ENCODE peak calls at places on chromosomes 11 and 22, in ten cellular contexts. P is lower leg skin, I is colonic mucosa, Q is astrocyte of the spinal cord, G is fibroblast of villous mesenchyme, L is psoas muscle, W is spleen, U is gastrocnemius medialis, D is AG04450, A is body of pancreas. F is an unnamed sample.

GRCh38 chr11:130609121-130610035 is 160.9 kb downstream of the ADAMTS15 start:
- DNase-seq in P (peak), I (peak), Q (no peak), G (peak), L (peak), W (no peak), U (peak), D (no peak), A (peak), F (peak)

GRCh38 chr11:94926698-94927237 is 46.6 kb downstream of the CWC15 start:
- DNase-seq in P (peak), I (peak), Q (peak), G (peak), L (peak), W (no peak), U (peak), D (peak), A (peak), F (peak)

GRCh38 chr22:43446881-43447280 is 35.1 kb downstream of the MPPED1 start:
- DNase-seq in P (no peak), I (no peak), Q (no peak), G (no peak), L (no peak), W (peak), U (no peak), D (no peak), A (no peak), F (no peak)

GRCh38 chr11:78338138-78338537 is 79.5 kb downstream of the GAB2 start:
- DNase-seq in P (no peak), I (no peak), Q (no peak), G (no peak), L (no peak), W (no peak), U (no peak), D (no peak), A (no peak), F (no peak)

GRCh38 chr22:23793326-23793725 is 6.6 kb downstream of the SMARCB1 start:
- DNase-seq in P (no peak), I (no peak), Q (no peak), G (no peak), L (no peak), W (peak), U (no peak), D (no peak), A (no peak), F (no peak)

GRCh38 chr22:37054600-37055365 is 3.2 kb downstream of the KCTD17 start:
- DNase-seq in P (no peak), I (no peak), Q (no peak), G (no peak), L (no peak), W (no peak), U (no peak), D (no peak), A (no peak), F (no peak)

GRCh38 chr11:100080821-100081220 is 606.3 kb upstream of the ARHGAP42 start:
- DNase-seq in P (no peak), I (no peak), Q (no peak), G (no peak), L (no peak), W (no peak), U (no peak), D (no peak), A (no peak), F (no peak)

GRCh38 chr11:63476618-63477017 is 14.3 kb downstream of the PLAAT5 start:
- DNase-seq in P (no peak), I (no peak), Q (no peak), G (no peak), L (no peak), W (no peak), U (no peak), D (no peak), A (no peak), F (no peak)

GRCh38 chr11:8707541-8708270 is 25.1 kb downstream of the RPL27A start:
- DNase-seq in P (no peak), I (no peak), Q (peak), G (no peak), L (peak), W (no peak), U (peak), D (no peak), A (peak), F (no peak)

GRCh38 chr11:114384487-114384886 is 15.8 kb downstream of the C11orf71 start:
- DNase-seq in P (no peak), I (no peak), Q (no peak), G (no peak), L (no peak), W (no peak), U (no peak), D (no peak), A (no peak), F (no peak)

GRCh38 chr22:35839811-35840739 is 122.4 kb downstream of the APOL5 start:
- DNase-seq in P (peak), I (peak), Q (peak), G (peak), L (peak), W (peak), U (peak), D (peak), A (peak), F (peak)

GRCh38 chr11:90288207-90288821 is 65.5 kb upstream of the CHORDC1 start:
- DNase-seq in P (no peak), I (no peak), Q (peak), G (peak), L (no peak), W (no peak), U (no peak), D (no peak), A (no peak), F (peak)

GRCh38 chr11:119685073-119685746 is 43.8 kb downstream of the NECTIN1 start:
- DNase-seq in P (no peak), I (no peak), Q (no peak), G (no peak), L (no peak), W (no peak), U (no peak), D (no peak), A (no peak), F (no peak)

GRCh38 chr11:73293356-73293936 is 14.6 kb upstream of the ARHGEF17 start:
- DNase-seq in P (no peak), I (no peak), Q (no peak), G (no peak), L (no peak), W (peak), U (no peak), D (no peak), A (no peak), F (no peak)

GRCh38 chr11:77819921-77820564 is 479 bp downstream of the RSF1 start:
- DNase-seq in P (peak), I (peak), Q (peak), G (peak), L (peak), W (no peak), U (peak), D (no peak), A (peak), F (peak)

GRCh38 chr11:47507016-47507631 is 45.8 kb downstream of the CELF1 start:
- DNase-seq in P (no peak), I (no peak), Q (no peak), G (peak), L (no peak), W (no peak), U (no peak), D (no peak), A (no peak), F (no peak)
- H3K4me3 ChIP-seq in P (no peak), I (no peak), Q (no peak), G (no peak), L (no peak), W (no peak), U (no peak), D (no peak), A (no peak), F (no peak)

DNA sequence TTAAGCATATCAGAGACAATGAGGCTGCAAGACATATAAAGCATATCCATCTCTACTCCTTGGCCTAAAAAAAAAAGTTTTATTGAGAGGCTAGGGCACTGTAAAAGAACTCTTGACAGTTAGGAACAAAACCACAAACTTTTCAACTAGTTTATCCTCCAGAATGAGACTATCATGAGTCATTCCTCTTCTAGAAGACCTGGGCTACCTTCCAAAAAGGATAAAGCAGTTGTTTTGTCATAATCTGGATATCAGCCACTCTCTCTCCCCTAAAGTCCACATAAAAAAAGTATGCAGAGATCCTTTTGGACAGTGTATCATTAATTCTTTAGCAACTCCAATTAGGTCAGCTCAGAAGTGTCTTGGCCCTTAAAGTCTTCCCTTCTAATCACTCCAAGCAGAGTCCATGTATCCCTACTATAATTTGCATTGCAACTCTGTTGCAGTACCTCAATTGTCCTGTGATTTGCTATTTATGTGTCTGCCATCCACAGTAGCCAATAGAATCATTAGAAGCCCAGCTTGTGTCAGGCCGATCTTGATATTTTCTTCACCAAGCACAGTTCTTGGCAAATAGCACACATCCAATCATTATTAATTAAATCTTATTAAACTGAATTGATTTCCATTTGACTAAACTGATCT is 10.4 kb downstream of the OR51T1 start:
- DNase-seq in P (no peak), I (no peak), Q (peak), G (peak), L (no peak), W (no peak), U (no peak), D (peak), A (no peak), F (peak)
- TF ChIP-seq CTCF in P (no peak), I (no peak), Q (peak), G (peak), L (no peak), W (no peak), U (no peak), D (peak), A (no peak), F (peak)

GRCh38 chr11:64608260-64608538 is 17.2 kb downstream of the SLC22A12 start:
- DNase-seq in P (no peak), I (no peak), Q (no peak), G (no peak), L (no peak), W (no peak), U (no peak), D (no peak), A (no peak), F (no peak)

GRCh38 chr11:64606796-64607380 is 15.9 kb downstream of the SLC22A12 start:
- DNase-seq in P (no peak), I (no peak), Q (no peak), G (no peak), L (no peak), W (no peak), U (no peak), D (no peak), A (no peak), F (no peak)

GRCh38 chr11:64608636-64609035 is 17.6 kb downstream of the SLC22A12 start:
- DNase-seq in P (no peak), I (no peak), Q (no peak), G (no peak), L (no peak), W (no peak), U (no peak), D (no peak), A (no peak), F (no peak)

GRCh38 chr11:64605656-64606585 is 14.9 kb downstream of the SLC22A12 start:
- DNase-seq in P (no peak), I (no peak), Q (no peak), G (no peak), L (no peak), W (no peak), U (no peak), D (no peak), A (no peak), F (no peak)

DNA sequence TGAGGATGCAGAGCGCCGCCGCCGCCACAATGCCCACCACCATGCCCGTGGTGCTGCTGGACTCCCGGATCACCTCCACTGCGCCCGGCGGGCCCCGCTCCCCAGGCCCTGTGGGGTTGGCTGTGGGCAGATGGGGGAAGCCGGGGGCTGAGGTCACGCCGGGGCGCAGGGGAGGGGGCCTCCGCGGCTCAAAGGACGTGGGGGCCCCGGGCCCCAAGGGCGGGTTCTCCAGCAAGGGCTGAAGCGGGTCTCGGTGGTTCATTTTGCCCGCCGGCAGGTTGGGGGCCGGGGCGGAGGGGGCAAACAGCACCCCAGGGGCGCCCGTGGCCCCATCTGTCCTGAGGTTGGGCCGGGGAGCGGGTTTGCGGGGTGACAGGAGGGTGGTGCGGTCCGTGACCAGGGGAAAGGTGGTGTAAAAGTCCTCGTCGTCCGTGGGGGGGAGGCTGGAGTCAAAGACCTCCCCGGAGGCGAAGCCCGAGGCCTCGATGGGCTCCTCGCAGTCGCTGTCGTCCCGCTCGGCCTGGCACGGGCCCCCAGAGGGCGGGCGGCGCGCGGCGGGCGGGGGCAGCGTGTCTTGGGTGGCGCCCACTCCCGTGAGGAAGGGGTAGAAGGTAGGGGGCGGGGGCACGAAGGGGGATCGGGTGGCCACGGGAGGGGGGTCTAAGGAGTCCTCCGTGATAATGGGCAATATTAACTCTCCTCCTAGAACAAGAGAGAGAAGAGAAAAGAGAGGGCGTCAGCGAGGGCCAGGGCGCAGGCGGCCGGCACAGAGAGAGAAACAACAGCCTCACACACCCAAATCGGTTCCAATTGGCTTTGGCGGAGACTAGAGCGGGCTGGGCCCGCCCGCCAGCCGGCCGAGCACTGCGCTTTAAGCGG is 16.6 kb downstream of the SLC22A12 start:
- DNase-seq in P (no peak), I (peak), Q (peak), G (peak), L (no peak), W (no peak), U (no peak), D (no peak), A (no peak), F (peak)
- H3K4me3 ChIP-seq in P (no peak), I (no peak), Q (no peak), G (no peak), L (peak), W (no peak), U (no peak), D (no peak), A (no peak), F (peak)

GRCh38 chr11:40391679-40392078 is 1067.8 kb downstream of the LRRC4C start:
- DNase-seq in P (no peak), I (no peak), Q (no peak), G (no peak), L (no peak), W (no peak), U (no peak), D (no peak), A (no peak), F (no peak)

GRCh38 chr11:40397141-40397540 is 1062.3 kb downstream of the LRRC4C start:
- DNase-seq in P (no peak), I (no peak), Q (no peak), G (no peak), L (no peak), W (no peak), U (no peak), D (no peak), A (no peak), F (no peak)

GRCh38 chr11:40388097-40388818 is 1071.2 kb downstream of the LRRC4C start:
- DNase-seq in P (no peak), I (no peak), Q (peak), G (no peak), L (no peak), W (no peak), U (no peak), D (no peak), A (no peak), F (no peak)

GRCh38 chr11:40393511-40393910 is 1065.9 kb downstream of the LRRC4C start:
- DNase-seq in P (no peak), I (no peak), Q (no peak), G (no peak), L (no peak), W (no peak), U (no peak), D (no peak), A (no peak), F (no peak)
- TF ChIP-seq CTCF in P (no peak), I (no peak), Q (no peak), G (no peak), L (no peak), W (no peak), U (no peak), D (no peak), A (no peak), F (no peak)

DNA sequence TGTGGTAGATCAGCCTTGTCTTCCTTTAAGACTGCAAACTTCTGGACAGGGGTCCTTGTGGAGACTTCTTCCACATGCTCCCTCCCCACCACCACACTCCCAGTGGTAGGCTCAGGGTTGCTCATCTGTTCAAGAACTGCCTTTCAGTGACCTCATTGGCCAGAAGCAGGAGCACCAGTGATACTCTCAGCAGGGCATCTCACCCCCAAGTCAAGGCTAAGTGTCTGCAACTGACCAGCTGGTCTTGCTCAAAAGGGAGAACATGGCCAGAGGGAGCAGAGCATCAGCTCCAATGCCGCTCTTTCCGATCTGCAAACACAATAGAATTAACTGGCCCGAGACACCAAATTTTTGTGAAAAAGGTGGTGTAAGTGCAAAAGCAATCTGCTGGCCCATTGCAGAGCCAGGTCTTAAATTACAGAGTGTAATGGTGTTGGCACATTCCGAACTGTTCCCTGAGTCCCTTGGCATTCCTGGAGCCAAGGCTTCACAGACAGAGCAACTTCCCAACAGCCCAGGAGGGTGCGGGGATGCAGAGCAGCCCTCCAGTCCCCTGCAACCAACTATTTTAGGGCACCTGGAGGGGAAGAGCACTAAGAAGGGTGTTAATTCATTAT is 97.0 kb downstream of the PKNOX2 start:
- DNase-seq in P (no peak), I (no peak), Q (no peak), G (no peak), L (no peak), W (no peak), U (no peak), D (no peak), A (no peak), F (peak)
- H3K4me3 ChIP-seq in P (no peak), I (no peak), Q (no peak), G (no peak), L (no peak), W (no peak), U (no peak), D (no peak), A (no peak), F (no peak)

GRCh38 chr22:42275970-42276369 is 5.5 kb upstream of the TCF20 start:
- DNase-seq in P (peak), I (no peak), Q (no peak), G (no peak), L (no peak), W (no peak), U (no peak), D (no peak), A (no peak), F (peak)

GRCh38 chr22:42280140-42280539 is 9.7 kb upstream of the TCF20 start:
- DNase-seq in P (no peak), I (no peak), Q (no peak), G (no peak), L (no peak), W (peak), U (no peak), D (no peak), A (no peak), F (no peak)

GRCh38 chr22:42277232-42277753 is 6.8 kb upstream of the TCF20 start:
- DNase-seq in P (peak), I (no peak), Q (no peak), G (no peak), L (no peak), W (peak), U (no peak), D (no peak), A (no peak), F (no peak)

GRCh38 chr22:42279425-42280020 is 9.1 kb upstream of the TCF20 start:
- DNase-seq in P (no peak), I (no peak), Q (no peak), G (no peak), L (no peak), W (peak), U (no peak), D (no peak), A (no peak), F (no peak)

DNA sequence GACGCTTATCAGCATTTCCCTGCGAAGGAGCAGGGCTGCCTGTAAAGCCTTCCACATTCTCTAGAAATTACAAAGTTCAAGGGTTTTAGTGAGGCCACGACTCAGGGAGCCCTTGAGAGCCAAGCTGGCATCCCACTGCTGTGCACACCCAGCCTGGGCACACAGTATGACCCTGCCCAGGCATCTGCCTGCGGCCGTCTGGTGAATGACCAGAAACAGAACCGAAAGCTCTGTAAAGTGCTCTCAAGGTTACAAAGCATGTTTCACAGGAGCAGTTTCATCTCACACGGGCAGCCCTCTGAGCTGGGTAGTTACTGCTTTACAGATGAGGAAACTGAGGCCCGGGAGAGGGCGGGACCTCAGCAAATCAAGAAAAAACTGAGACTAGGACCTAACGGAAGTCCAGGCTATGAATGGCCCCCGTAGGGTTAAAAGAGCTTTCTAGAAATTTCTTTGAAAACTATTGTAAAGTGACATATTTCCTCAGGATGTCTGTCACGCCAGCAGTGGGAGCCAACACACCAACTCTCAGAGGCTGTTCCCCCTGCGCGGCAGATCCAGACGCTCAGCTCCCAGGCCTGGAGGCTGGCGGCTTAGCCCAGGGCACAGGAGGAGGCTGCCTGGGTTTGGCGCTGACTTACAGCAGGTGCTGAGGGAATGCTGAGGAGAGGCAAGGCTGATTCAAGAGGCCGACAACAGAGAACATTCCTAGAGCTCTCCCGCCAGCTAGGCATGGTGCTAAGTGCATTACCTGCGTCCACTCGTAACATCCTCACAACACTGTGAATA is 7.7 kb upstream of the TCF20 start:
- DNase-seq in P (peak), I (no peak), Q (no peak), G (peak), L (no peak), W (peak), U (no peak), D (no peak), A (no peak), F (peak)
- TF ChIP-seq CTCF in P (no peak), I (peak), Q (peak), G (no peak), L (no peak), W (no peak), U (no peak), D (peak), A (no peak), F (peak)

DNA sequence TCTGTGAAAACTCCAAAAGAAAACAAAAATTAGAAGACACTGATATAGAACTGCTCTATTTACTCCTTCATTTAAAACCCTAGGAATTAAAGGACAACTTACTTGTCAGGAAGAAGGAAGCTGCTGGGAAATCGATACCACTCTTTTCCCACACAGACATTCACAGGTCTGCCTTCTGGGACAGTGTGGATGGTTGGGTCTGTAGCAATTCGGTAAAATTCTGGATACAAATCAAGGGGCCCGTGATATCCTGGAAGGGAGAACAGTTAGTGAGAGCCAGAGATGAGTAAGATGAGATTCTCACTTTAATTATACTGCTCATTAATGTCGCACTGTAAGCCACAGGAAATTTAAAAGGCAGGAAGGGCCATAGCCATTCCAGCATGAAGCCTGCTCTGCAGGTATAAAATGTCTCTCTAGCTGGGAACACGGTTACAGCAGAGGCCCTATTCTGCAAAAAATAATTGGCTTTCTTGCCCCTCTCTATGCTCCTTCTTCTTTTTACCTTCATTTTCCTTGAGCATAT is 34.0 kb downstream of the ALG9 start:
- DNase-seq in P (no peak), I (no peak), Q (no peak), G (no peak), L (no peak), W (no peak), U (no peak), D (no peak), A (no peak), F (no peak)
- H3K4me3 ChIP-seq in P (no peak), I (no peak), Q (no peak), G (no peak), L (no peak), W (no peak), U (no peak), D (no peak), A (no peak), F (no peak)

F was measured in choroid plexus epithelial cell.